ENCODE peak calls at places on chromosomes 7 and 10, in nine cellular contexts. S, C, I, V, Y, Q, P, A and W are unnamed samples.

GRCh38 chr10:90378524-90379076 is 479.2 kb downstream of the HTR7 start:
- DNase-seq in P (no peak), S (no peak), V (no peak), C (no peak), A (no peak), Y (peak; percentile 38), Q (no peak), I (no peak), W (no peak)

GRCh38 chr10:15571570-15571969 is 148.2 kb downstream of the ITGA8 start:
- DNase-seq in V (no peak), C (no peak), S (no peak), A (no peak), Y (peak; percentile 46), Q (no peak), I (no peak), P (no peak), W (peak; percentile 19)

GRCh38 chr7:31724696-31725095 is 37.7 kb downstream of the PPP1R17 start:
- DNase-seq in A (no peak), S (no peak), Q (no peak), C (no peak), P (no peak), I (no peak), V (no peak), Y (no peak), W (no peak)

GRCh38 chr10:24928163-24928562 is 24.2 kb downstream of the PRTFDC1 start:
- DNase-seq in A (no peak), P (no peak), Q (no peak), I (no peak), S (no peak), V (no peak), C (peak; percentile 18), Y (no peak), W (no peak)

GRCh38 chr10:24196426-24197039 is 12.4 kb upstream of the KIAA1217 start:
- DNase-seq in C (peak; percentile 26), V (peak; percentile 40), S (peak; percentile 88), I (peak; percentile 28), P (peak; percentile 58), Y (no peak), Q (no peak), A (peak; percentile 30), W (peak; percentile 62)

GRCh38 chr7:94241402-94241925 is 153.2 kb upstream of the COL1A2 start:
- DNase-seq in P (no peak), S (no peak), Y (no peak), I (no peak), V (no peak), Q (no peak), A (no peak), C (no peak), W (no peak)

GRCh38 chr7:67738145-67738544 is 741.5 kb downstream of the TYW1 start:
- DNase-seq in Y (no peak), A (no peak), P (no peak), Q (no peak), C (no peak), I (no peak), S (no peak), V (no peak), W (no peak)

GRCh38 chr10:96493871-96494525 is 19.7 kb downstream of the TLL2 start:
- DNase-seq in S (no peak), V (no peak), P (no peak), C (no peak), A (no peak), Q (no peak), Y (no peak), I (no peak), W (no peak)

GRCh38 chr10:34384363-34384762 is 430.7 kb downstream of the PARD3 start:
- DNase-seq in Q (no peak), Y (no peak), S (no peak), C (no peak), I (no peak), V (no peak), A (no peak), P (no peak), W (no peak)

GRCh38 chr10:70478191-70479160 is at the start of gene PALD1:
- DNase-seq in Y (no peak), C (peak; percentile 14), V (peak; percentile 34), Q (peak; percentile 22), I (no peak), S (peak; percentile 85), P (peak; percentile 11), A (no peak), W (peak; percentile 89)

GRCh38 chr7:13874783-13875182 is 114.7 kb downstream of the ETV1 start:
- DNase-seq in Y (peak; percentile 38), Q (no peak), V (no peak), P (no peak), A (no peak), I (no peak), S (no peak), C (no peak), W (no peak)